ENCODE peak calls at places on chromosomes 7 and 10, in six cellular contexts. M is mesendoderm, Q is heart left ventricle, W is kidney, L is upper lobe of left lung, G is lower lobe of right lung. H is an unnamed sample.

GRCh38 chr10:100101526-100102076 is 19.9 kb upstream of the CPN1 start:
- DNase-seq in M (no peak), Q (no peak), W (no peak), L (no peak), G (no peak), H (no peak)

GRCh38 chr7:117751775-117752174 is 121.5 kb downstream of the CTTNBP2 start:
- DNase-seq in M (no peak), Q (no peak), W (no peak), L (no peak), G (no peak), H (no peak)

GRCh38 chr7:21617916-21618390 is 75.1 kb downstream of the DNAH11 start:
- DNase-seq in M (peak; percentile 2), Q (peak; percentile 39), W (no peak), L (no peak), G (peak; percentile 45), H (peak; percentile 68)

GRCh38 chr7:127776776-127777390 is 124.9 kb downstream of the SND1 start:
- DNase-seq in M (no peak), Q (no peak), W (no peak), L (no peak), G (no peak), H (no peak)

GRCh38 chr7:18541189-18541870 is 45.8 kb downstream of the HDAC9 start:
- DNase-seq in M (no peak), Q (peak; percentile 68), W (peak; percentile 84), L (no peak), G (peak; percentile 48), H (no peak)

GRCh38 chr7:157461805-157462771 is 125.3 kb downstream of the DNAJB6 start:
- DNase-seq in M (no peak), Q (peak; percentile 12), W (no peak), L (no peak), G (no peak), H (peak; percentile 47)

GRCh38 chr10:95864906-95865813 is 42.6 kb upstream of the CC2D2B start:
- DNase-seq in M (peak; percentile 85), Q (peak; percentile 33), W (no peak), L (no peak), G (no peak), H (no peak)

GRCh38 chr7:50141131-50141530 is 48.1 kb upstream of the ZPBP start:
- DNase-seq in M (no peak), Q (no peak), W (no peak), L (no peak), G (no peak), H (no peak)

GRCh38 chr7:2381227-2381626 is 22.2 kb upstream of the CHST12 start:
- DNase-seq in M (no peak), Q (no peak), W (no peak), L (no peak), G (no peak), H (no peak)

GRCh38 chr7:2376351-2377154 is 21.9 kb downstream of the EIF3B start:
- DNase-seq in M (no peak), Q (no peak), W (no peak), L (no peak), G (no peak), H (no peak)

GRCh38 chr7:2379821-2380450 is 23.5 kb upstream of the CHST12 start:
- DNase-seq in M (no peak), Q (no peak), W (no peak), L (no peak), G (no peak), H (no peak)

GRCh38 chr7:2380461-2380860 is 22.9 kb upstream of the CHST12 start:
- DNase-seq in M (no peak), Q (no peak), W (no peak), L (peak; percentile 72), G (no peak), H (no peak)

GRCh38 chr7:2379161-2379560 is 24.2 kb upstream of the CHST12 start:
- DNase-seq in M (no peak), Q (no peak), W (no peak), L (no peak), G (no peak), H (no peak)
- H3K36me3 ChIP-seq in M (peaks cover 41% of the 10 kb centered on the region), Q (peaks cover 67% of the 10 kb centered on the region), W (peaks cover 44% of the 10 kb centered on the region), L (peaks cover 86% of the 10 kb centered on the region), G (peaks cover 79% of the 10 kb centered on the region), H (peaks cover 69% of the 10 kb centered on the region)

GRCh38 chr7:102445674-102446071 is 12.3 kb downstream of the ORAI2 start:
- DNase-seq in M (no peak), Q (no peak), W (no peak), L (no peak), G (no peak), H (no peak)
- H3K27ac ChIP-seq in M (no peak overlapping the region), Q (no peak overlapping the region), W (no peak overlapping the region), L (no peak overlapping the region), G (no peak overlapping the region), H (no peak overlapping the region)

DNA sequence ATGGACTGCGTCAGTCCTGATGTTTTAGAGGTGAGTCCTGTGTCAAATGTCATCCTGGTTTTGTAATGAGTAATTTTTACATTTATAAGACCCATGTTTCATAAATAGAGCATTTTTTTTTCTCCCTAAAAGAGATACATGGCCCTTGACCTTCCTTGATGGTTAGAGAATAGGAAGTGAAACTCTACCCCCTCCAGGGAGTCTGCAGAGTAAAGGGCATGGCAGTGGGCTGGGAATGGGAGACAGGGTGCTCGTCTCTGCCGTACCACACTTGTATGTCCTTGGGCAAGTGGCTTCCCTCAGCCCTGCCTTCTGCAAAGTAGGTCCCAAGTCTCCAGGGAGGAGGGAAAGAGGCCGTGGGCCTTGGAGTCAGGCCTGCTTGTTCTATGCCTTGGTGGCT is 63.9 kb downstream of the WDFY4 start:
- DNase-seq in M (no peak), Q (no peak), W (no peak), L (no peak), G (peak; percentile 57), H (no peak)
- H3K36me3 ChIP-seq in M (no peaks in the 10 kb centered on the region), Q (no peaks in the 10 kb centered on the region), W (peaks cover 2% of the 10 kb centered on the region), L (no peaks in the 10 kb centered on the region), G (no peaks in the 10 kb centered on the region), H (no peaks in the 10 kb centered on the region)

GRCh38 chr7:24966802-24967201 is 13.2 kb downstream of the OSBPL3 start:
- DNase-seq in M (no peak), Q (no peak), W (no peak), L (no peak), G (no peak), H (no peak)
- H3K27ac ChIP-seq in M (no peak overlapping the region), Q (no peak overlapping the region), W (peak overlapping the region; percentile 53), L (no peak overlapping the region), G (no peak overlapping the region), H (peak overlapping the region; percentile 41)

DNA sequence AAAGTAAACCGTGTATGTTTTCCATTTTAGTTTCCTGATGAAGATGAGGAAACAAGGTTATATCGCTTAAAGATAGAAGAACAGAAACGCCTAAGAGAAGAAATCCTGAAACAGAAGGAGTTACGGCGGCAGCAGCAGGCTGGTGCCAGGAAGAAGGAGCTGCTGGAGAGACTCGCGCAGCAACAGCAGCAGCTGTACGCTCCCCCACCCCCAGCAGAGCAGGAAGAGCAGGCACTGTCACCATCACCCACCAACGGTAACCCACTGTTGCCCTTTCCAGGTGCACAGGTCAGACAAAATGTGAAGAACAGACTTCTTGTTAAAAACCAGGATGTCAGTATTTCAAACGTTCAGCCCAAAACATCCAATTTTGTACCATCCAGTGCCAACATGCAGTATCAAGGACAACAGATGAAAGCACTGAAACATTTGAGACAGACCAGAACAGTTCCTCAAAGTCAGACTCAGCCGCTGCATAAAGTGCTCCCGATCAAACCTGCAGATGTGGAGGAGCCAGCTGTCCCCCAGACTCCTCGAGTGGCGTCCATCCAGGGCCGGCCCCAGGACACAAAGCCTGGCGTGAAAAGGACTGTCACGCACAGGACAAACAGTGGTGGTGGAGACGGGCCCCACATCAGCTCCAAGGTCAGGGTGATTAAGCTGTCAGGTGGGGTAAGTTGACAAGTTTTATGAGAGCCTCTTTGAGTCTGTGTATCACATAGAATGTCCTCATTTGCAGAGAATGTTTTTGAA is 67.2 kb downstream of the SHH start:
- DNase-seq in M (no peak), Q (no peak), W (peak; percentile 63), L (no peak), G (no peak), H (no peak)
- H3K36me3 ChIP-seq in M (peaks cover 10% of the 10 kb centered on the region), Q (peaks cover 68% of the 10 kb centered on the region), W (peaks cover 29% of the 10 kb centered on the region), L (peaks cover 76% of the 10 kb centered on the region), G (peaks cover 94% of the 10 kb centered on the region), H (peaks cover 76% of the 10 kb centered on the region)

DNA sequence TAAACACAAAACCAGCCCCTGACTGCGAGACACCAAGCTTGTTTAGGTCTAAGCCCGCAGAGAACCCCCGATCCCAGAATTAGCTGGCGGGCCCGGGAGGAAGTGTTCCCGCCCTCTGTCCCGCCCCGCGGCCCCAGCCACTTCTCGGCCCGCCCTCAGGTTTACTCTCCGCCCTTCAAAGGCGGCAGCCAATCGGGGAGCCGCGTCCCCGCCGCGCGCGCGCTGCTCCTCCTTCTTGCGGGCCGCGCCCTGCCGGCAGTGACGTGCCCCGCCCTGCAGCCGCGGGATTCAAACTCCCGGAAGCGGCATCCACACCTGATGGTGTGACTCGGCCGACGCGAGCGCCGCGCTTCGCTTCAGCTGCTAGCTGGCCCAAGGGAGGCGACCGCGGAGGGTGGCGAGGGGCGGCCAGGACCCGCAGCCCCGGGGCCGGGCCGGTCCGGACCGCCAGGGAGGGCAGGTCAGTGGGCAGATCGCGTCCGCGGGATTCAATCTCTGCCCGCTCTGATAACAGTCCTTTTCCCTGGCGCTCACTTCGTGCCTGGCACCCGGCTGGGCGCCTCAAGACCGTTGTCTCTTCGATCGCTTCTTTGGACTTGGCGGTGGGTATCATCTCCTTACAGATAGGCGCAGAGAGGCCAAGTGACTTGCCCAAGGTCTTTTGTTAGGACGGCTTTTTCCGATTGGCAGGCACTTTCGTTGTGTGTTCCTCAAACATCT is at the start of gene CEP55:
- DNase-seq in M (peak; percentile 98), Q (peak; percentile 94), W (peak; percentile 98), L (peak; percentile 100), G (peak; percentile 96), H (peak; percentile 94)
- H3K27ac ChIP-seq in M (peak within 1 kb of the TSS; percentile 74), Q (peak within 1 kb of the TSS; percentile 62), W (no peak within 1 kb of the TSS), L (peak within 1 kb of the TSS; percentile 60), G (peak within 1 kb of the TSS; percentile 37), H (peak within 1 kb of the TSS; percentile 55)

DNA sequence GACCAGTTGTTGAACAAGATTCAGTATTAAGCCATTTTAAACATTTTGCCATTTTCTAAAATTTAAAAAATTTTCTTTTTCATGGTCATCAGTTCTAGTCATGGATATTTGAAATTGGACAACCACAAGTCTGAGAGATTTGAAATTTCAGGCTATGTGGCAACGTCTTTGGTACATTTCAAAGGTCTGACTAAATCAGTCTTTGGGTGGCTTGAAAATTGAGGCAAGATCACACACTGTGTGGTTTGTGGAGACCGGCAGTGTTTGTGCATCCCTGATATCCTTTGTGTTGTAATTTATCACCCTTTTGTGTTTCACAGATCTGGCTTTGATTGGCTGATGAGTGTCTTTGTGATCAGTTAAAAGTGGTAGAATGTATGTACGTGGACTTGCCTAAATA is 35.7 kb downstream of the CCAR1 start:
- DNase-seq in M (no peak), Q (no peak), W (no peak), L (no peak), G (no peak), H (no peak)
- H3K36me3 ChIP-seq in M (peaks cover 16% of the 10 kb centered on the region), Q (peaks cover 98% of the 10 kb centered on the region), W (peaks cover 37% of the 10 kb centered on the region), L (peaks cover 100% of the 10 kb centered on the region), G (peaks cover 98% of the 10 kb centered on the region), H (peaks cover 97% of the 10 kb centered on the region)

GRCh38 chr10:12703813-12704212 is 297.7 kb downstream of the CCDC3 start:
- DNase-seq in M (no peak), Q (no peak), W (no peak), L (no peak), G (no peak), H (no peak)
- H3K27ac ChIP-seq in M (no peak overlapping the region), Q (no peak overlapping the region), W (no peak overlapping the region), L (no peak overlapping the region), G (no peak overlapping the region), H (peak overlapping the region; percentile 85)